ENCODE peak calls at places on chromosomes 12 and 14, in four cellular contexts. A, F, E and J are unnamed samples.

GRCh38 chr12:113299619-113300237 is 35.2 kb downstream of the SLC8B1 start:
- DNase-seq in A (peak), E (peak), F (peak), J (peak)

GRCh38 chr12:54401127-54401526 is 16.6 kb upstream of the ZNF385A start:
- DNase-seq in E (no peak), F (no peak), A (no peak), J (no peak)

GRCh38 chr12:12645485-12645884 is 33.8 kb downstream of the CREBL2 start:
- DNase-seq in F (no peak), E (no peak), A (peak), J (no peak)

GRCh38 chr14:70735043-70735442 is 74.3 kb downstream of the MAP3K9 start:
- DNase-seq in E (no peak), A (no peak), F (no peak), J (no peak)

GRCh38 chr12:89230376-89231101 is 121.8 kb downstream of the DUSP6 start:
- DNase-seq in E (no peak), F (peak), A (no peak), J (no peak)

GRCh38 chr12:6200266-6201198 is at the start of gene CD9:
- DNase-seq in F (peak), A (peak), E (peak), J (peak)

GRCh38 chr14:72578514-72578913 is 315.4 kb downstream of the DPF3 start:
- DNase-seq in E (no peak), A (no peak), F (no peak), J (no peak)

GRCh38 chr12:103548622-103549601 is 38.2 kb upstream of the STAB2 start:
- DNase-seq in E (peak), A (peak), F (peak), J (peak)

GRCh38 chr14:33040548-33041140 is 102.0 kb downstream of the NPAS3 start:
- DNase-seq in A (no peak), E (no peak), F (no peak), J (no peak)

GRCh38 chr12:120977531-120978295 is 630 bp upstream of the HNF1A start:
- DNase-seq in F (no peak), A (no peak), E (no peak), J (no peak)

GRCh38 chr12:132503611-132504204 is 13.8 kb downstream of the FBRSL1 start:
- DNase-seq in F (no peak), E (no peak), A (no peak), J (no peak)

GRCh38 chr12:89256060-89256459 is 96.2 kb downstream of the DUSP6 start:
- DNase-seq in E (no peak), F (no peak), A (no peak), J (no peak)

GRCh38 chr12:16670456-16671050 is 64.6 kb upstream of the LMO3 start:
- DNase-seq in A (no peak), F (peak), E (no peak), J (no peak)

GRCh38 chr14:68638056-68638816 is 154.6 kb downstream of the ZFP36L1 start:
- DNase-seq in F (no peak), E (peak), A (no peak), J (peak)

GRCh38 chr14:23364164-23364571 is 804 bp downstream of the EFS start:
- DNase-seq in E (no peak), F (no peak), A (no peak), J (no peak)

GRCh38 chr12:27780612-27781408 is 774 bp upstream of the MANSC4 start:
- DNase-seq in E (peak), F (peak), A (peak), J (peak)

GRCh38 chr12:19491863-19492262 is 52.6 kb downstream of the AEBP2 start:
- DNase-seq in A (no peak), E (no peak), F (no peak), J (no peak)

GRCh38 chr14:32938719-32939253 is at the start of gene NPAS3:
- DNase-seq in E (no peak), F (no peak), A (no peak), J (no peak)

GRCh38 chr14:75879031-75879430 is 102.8 kb downstream of the TGFB3 start:
- DNase-seq in E (no peak), A (no peak), F (peak), J (peak)

GRCh38 chr12:41981013-41981412 is 163.7 kb downstream of the GXYLT1 start:
- DNase-seq in F (no peak), A (no peak), E (no peak), J (no peak)

GRCh38 chr12:7497661-7498060 is 5.9 kb downstream of the CD163 start:
- DNase-seq in E (no peak), A (peak), F (peak), J (no peak)

GRCh38 chr14:76937181-76938091 is 91.1 kb downstream of the IRF2BPL start:
- DNase-seq in E (peak), A (no peak), F (peak), J (peak)

GRCh38 chr12:62799126-62799736 is 135.7 kb downstream of the PPM1H start:
- DNase-seq in E (peak), A (peak), F (peak), J (peak)

GRCh38 chr14:59904184-59904583 is 15.8 kb upstream of the LRRC9 start:
- DNase-seq in E (no peak), F (no peak), A (no peak), J (no peak)

GRCh38 chr14:22556021-22556989 is 32.7 kb downstream of the DAD1 start:
- DNase-seq in A (peak), E (no peak), F (peak), J (peak)

GRCh38 chr14:76391981-76392690 is 16.2 kb downstream of the ESRRB start:
- DNase-seq in A (no peak), F (peak), E (no peak), J (no peak)

GRCh38 chr12:131047789-131048610 is 94.3 kb downstream of the ADGRD1 start:
- DNase-seq in A (no peak), F (no peak), E (no peak), J (no peak)

GRCh38 chr14:68047910-68048309 is 228.3 kb downstream of the RAD51B start:
- DNase-seq in F (no peak), A (peak), E (no peak), J (no peak)

GRCh38 chr14:55084648-55085441 is 33.4 kb downstream of the MAPK1IP1L start:
- DNase-seq in F (no peak), A (no peak), E (no peak), J (no peak)

DNA sequence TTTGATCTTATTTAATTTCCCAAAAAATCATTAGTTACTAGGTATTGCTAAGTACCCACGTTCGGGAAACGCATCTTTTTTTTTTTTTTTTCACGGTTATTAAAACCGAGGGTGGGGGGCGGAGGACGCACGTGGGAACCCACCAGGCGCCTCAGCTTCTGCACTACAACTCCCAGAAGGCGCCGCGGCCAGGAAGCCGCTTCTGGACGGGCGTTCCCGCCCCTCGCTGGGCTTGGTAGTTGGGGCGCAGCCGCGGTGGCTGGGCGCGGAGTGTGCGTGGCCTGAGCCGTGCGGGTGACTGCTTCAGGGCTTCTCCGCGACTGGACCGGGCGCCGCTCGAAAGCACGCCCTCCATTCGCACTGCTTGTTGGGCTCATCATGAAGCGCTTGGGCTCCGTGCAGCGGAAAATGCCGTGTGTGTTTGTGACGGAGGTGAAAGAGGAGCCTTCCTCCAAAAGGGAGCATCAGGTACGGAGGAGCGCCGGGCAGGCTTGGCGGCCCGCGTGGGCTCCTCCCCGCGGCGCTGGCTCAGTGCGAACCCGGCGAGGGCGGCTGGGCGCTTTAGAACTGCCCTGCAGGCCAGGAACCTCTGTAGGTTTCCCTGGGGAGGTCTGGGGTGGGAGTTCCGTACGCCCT is 6.2 kb upstream of the C12orf50 start:
- DNase-seq in E (peak), A (peak), F (peak), J (peak)
- H3K27ac ChIP-seq in E (peak), A (no peak), F (peak), J (peak)

GRCh38 chr12:111448831-111449790 is 43.4 kb downstream of the SH2B3 start:
- DNase-seq in F (no peak), E (no peak), A (no peak), J (no peak)
- H3K27ac ChIP-seq in F (no peak), E (no peak), A (no peak), J (peak)

DNA sequence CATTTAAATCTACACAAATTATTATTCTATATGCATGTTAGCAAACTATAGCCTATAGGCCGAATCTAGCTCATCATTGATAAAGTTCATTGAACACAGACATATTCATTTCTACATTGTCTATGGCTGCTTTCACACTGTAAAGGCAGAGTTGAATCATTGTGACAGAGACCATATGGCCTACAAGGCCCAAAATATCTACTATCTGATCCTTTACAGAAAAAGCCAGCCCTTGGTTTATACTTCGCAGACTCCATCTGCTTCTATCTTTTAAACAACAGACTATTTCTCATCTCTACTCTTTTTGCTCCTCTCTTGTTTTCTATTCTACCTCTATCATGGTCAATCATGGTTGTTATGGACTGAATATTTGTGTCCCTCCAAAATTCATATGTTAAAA is 190.7 kb downstream of the EXOC5 start:
- DNase-seq in A (no peak), F (no peak), E (no peak), J (no peak)
- H3K27ac ChIP-seq in A (no peak), F (no peak), E (no peak), J (no peak)

DNA sequence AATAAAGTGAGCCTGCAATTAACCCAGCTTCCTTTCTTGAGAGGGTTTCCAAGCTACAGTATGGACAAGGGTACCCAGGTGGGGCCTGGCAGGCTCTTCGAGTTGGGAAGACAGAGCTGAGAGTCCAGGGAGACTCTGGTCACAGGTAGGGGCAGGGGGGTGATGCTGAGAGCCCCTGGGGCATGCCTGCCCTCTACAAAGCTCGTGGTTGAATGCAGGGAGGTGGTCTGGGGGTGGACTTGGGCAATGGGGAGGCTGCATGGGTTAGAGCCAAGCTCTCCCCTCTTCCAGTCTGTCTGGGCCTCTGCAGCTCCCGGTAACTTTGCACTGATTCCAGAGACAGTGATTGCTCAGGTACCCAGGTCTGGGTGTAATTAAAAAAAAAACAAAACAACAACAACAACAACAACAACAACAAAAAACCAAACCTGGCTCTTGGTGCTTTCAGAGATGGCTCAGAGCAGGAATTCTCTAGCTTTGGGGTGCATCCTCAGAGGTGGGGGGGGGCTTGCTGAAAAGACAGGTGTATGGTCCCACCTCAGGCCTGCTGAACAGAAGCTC is 30.8 kb upstream of the PPP2R5C start:
- DNase-seq in F (no peak), A (no peak), E (no peak), J (no peak)
- H3K27ac ChIP-seq in F (peak), A (no peak), E (no peak), J (peak)

DNA sequence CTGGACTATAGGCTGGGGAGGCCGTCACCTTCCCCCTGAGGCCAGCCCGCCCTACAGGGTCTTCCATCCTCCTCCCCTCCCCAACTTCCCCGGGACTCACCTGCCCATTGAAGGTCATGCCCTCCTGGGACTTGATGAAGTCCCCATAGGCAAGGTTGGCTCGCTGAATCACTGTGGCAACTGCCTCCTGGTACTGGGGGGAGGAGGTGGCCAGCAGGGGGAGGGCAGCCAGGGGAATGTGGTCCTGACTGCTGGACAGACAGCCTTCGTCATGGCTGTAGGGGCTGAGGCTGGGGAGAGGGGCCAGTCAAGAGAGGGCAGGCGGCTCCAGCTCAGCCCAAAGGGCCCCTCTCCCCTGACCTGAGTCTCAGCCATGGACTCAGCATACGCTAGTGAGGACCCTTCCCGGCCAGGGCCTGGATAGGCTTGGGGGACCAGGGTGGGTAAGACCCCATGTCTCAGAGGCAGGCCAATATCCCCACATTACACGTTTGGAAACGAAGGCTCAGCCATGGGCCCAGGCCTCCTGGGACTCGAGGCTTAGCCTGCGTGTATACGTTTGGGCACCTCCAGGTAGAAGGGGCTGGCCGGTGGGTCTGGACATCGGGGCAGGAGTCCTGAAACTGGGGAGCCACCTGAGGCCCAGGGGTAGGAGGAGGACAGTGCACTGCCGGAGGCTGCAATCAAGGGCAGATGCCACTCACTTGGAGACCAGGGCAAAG is 16.3 kb downstream of the ARL6IP4 start:
- DNase-seq in F (no peak), E (no peak), A (no peak), J (no peak)
- H3K27ac ChIP-seq in F (no peak), E (no peak), A (no peak), J (no peak)